ENCODE peak calls at places on chromosomes 16 and 17, in eight cellular contexts. One of them, this sample, is unnamed.
A peak's percentile ranks its signal among the peaks of the same experiment; 100 is the strongest.

GRCh38 chr17:1511756-1512321 is 4.6 kb downstream of the INPP5K start:
- DNase-seq in gastrocnemius medialis: no peak
- DNase-seq in stomach: peak; percentile 60
- DNase-seq in hepatocyte: no peak
- DNase-seq in upper lobe of right lung: no peak
- DNase-seq in fibroblast of lung: no peak
- DNase-seq in AG04450: no peak
- DNase-seq in mesenchymal stem cell: no peak
- DNase-seq in this sample: peak; percentile 75

GRCh38 chr16:85417156-85417860 is 195.8 kb upstream of the GSE1 start:
- DNase-seq in gastrocnemius medialis: peak; percentile 10
- DNase-seq in stomach: no peak
- DNase-seq in hepatocyte: no peak
- DNase-seq in upper lobe of right lung: peak; percentile 44
- DNase-seq in fibroblast of lung: no peak
- DNase-seq in AG04450: no peak
- DNase-seq in mesenchymal stem cell: no peak
- DNase-seq in this sample: no peak

GRCh38 chr16:4499196-4499555 is 23.0 kb downstream of the HMOX2 start:
- DNase-seq in gastrocnemius medialis: no peak
- DNase-seq in stomach: no peak
- DNase-seq in hepatocyte: no peak
- DNase-seq in upper lobe of right lung: no peak
- DNase-seq in fibroblast of lung: no peak
- DNase-seq in AG04450: no peak
- DNase-seq in mesenchymal stem cell: no peak
- DNase-seq in this sample: no peak

GRCh38 chr16:74865922-74866598 is 91.4 kb upstream of the FA2H start:
- DNase-seq in gastrocnemius medialis: no peak
- DNase-seq in stomach: no peak
- DNase-seq in hepatocyte: no peak
- DNase-seq in upper lobe of right lung: no peak
- DNase-seq in fibroblast of lung: peak; percentile 86
- DNase-seq in AG04450: no peak
- DNase-seq in mesenchymal stem cell: no peak
- DNase-seq in this sample: no peak

GRCh38 chr17:27244481-27245223 is 49.3 kb upstream of the WSB1 start:
- DNase-seq in gastrocnemius medialis: peak; percentile 80
- DNase-seq in stomach: no peak
- DNase-seq in hepatocyte: peak; percentile 70
- DNase-seq in upper lobe of right lung: peak; percentile 85
- DNase-seq in fibroblast of lung: peak; percentile 88
- DNase-seq in AG04450: peak; percentile 87
- DNase-seq in mesenchymal stem cell: peak; percentile 96
- DNase-seq in this sample: peak; percentile 46

GRCh38 chr16:71367243-71367976 is 8.9 kb downstream of the CALB2 start:
- DNase-seq in gastrocnemius medialis: no peak
- DNase-seq in stomach: peak; percentile 28
- DNase-seq in hepatocyte: peak; percentile 69
- DNase-seq in upper lobe of right lung: peak; percentile 68
- DNase-seq in fibroblast of lung: peak; percentile 25
- DNase-seq in AG04450: no peak
- DNase-seq in mesenchymal stem cell: peak; percentile 46
- DNase-seq in this sample: peak; percentile 54

GRCh38 chr17:29197516-29198272 is 17.5 kb upstream of the MYO18A start:
- DNase-seq in gastrocnemius medialis: no peak
- DNase-seq in stomach: no peak
- DNase-seq in hepatocyte: no peak
- DNase-seq in upper lobe of right lung: no peak
- DNase-seq in fibroblast of lung: no peak
- DNase-seq in AG04450: no peak
- DNase-seq in mesenchymal stem cell: no peak
- DNase-seq in this sample: no peak

GRCh38 chr16:11666108-11667055 is 1.9 kb upstream of the SNN start:
- DNase-seq in gastrocnemius medialis: no peak
- DNase-seq in stomach: no peak
- DNase-seq in hepatocyte: no peak
- DNase-seq in upper lobe of right lung: no peak
- DNase-seq in fibroblast of lung: no peak
- DNase-seq in AG04450: no peak
- DNase-seq in mesenchymal stem cell: no peak
- DNase-seq in this sample: no peak

GRCh38 chr17:61481421-61481820 is 29.2 kb downstream of the TBX4 start:
- DNase-seq in gastrocnemius medialis: no peak
- DNase-seq in stomach: no peak
- DNase-seq in hepatocyte: no peak
- DNase-seq in upper lobe of right lung: no peak
- DNase-seq in fibroblast of lung: no peak
- DNase-seq in AG04450: no peak
- DNase-seq in mesenchymal stem cell: no peak
- DNase-seq in this sample: no peak

GRCh38 chr17:57940653-57941329 is 14.4 kb downstream of the CUEDC1 start:
- DNase-seq in gastrocnemius medialis: peak; percentile 81
- DNase-seq in stomach: no peak
- DNase-seq in hepatocyte: no peak
- DNase-seq in upper lobe of right lung: no peak
- DNase-seq in fibroblast of lung: no peak
- DNase-seq in AG04450: no peak
- DNase-seq in mesenchymal stem cell: no peak
- DNase-seq in this sample: no peak

GRCh38 chr17:31843382-31843780 is 15.7 kb downstream of the COPRS start:
- DNase-seq in gastrocnemius medialis: no peak
- DNase-seq in stomach: no peak
- DNase-seq in hepatocyte: no peak
- DNase-seq in upper lobe of right lung: no peak
- DNase-seq in fibroblast of lung: peak; percentile 39
- DNase-seq in AG04450: no peak
- DNase-seq in mesenchymal stem cell: no peak
- DNase-seq in this sample: no peak

GRCh38 chr17:74779948-74780400 is 3.8 kb upstream of the NAT9 start:
- DNase-seq in gastrocnemius medialis: peak; percentile 49
- DNase-seq in stomach: peak; percentile 35
- DNase-seq in hepatocyte: no peak
- DNase-seq in upper lobe of right lung: peak; percentile 83
- DNase-seq in fibroblast of lung: no peak
- DNase-seq in AG04450: no peak
- DNase-seq in mesenchymal stem cell: no peak
- DNase-seq in this sample: no peak

GRCh38 chr16:86517652-86518258 is 7.4 kb downstream of the FOXF1 start:
- DNase-seq in gastrocnemius medialis: peak; percentile 36
- DNase-seq in stomach: peak; percentile 46
- DNase-seq in hepatocyte: peak; percentile 82
- DNase-seq in upper lobe of right lung: no peak
- DNase-seq in fibroblast of lung: peak; percentile 69
- DNase-seq in AG04450: peak; percentile 70
- DNase-seq in mesenchymal stem cell: peak; percentile 88
- DNase-seq in this sample: peak; percentile 64

GRCh38 chr17:2758870-2759269 is 9.4 kb upstream of the CCDC92B start:
- DNase-seq in gastrocnemius medialis: no peak
- DNase-seq in stomach: no peak
- DNase-seq in hepatocyte: no peak
- DNase-seq in upper lobe of right lung: no peak
- DNase-seq in fibroblast of lung: no peak
- DNase-seq in AG04450: no peak
- DNase-seq in mesenchymal stem cell: no peak
- DNase-seq in this sample: no peak

GRCh38 chr16:3458278-3458851 is 14.9 kb downstream of the NAA60 start:
- DNase-seq in gastrocnemius medialis: peak; percentile 35
- DNase-seq in stomach: no peak
- DNase-seq in hepatocyte: peak; percentile 50
- DNase-seq in upper lobe of right lung: peak; percentile 75
- DNase-seq in fibroblast of lung: peak; percentile 60
- DNase-seq in AG04450: no peak
- DNase-seq in mesenchymal stem cell: peak; percentile 58
- DNase-seq in this sample: peak; percentile 46

GRCh38 chr16:24846548-24847357 is 990 bp downstream of the SLC5A11 start:
- DNase-seq in gastrocnemius medialis: no peak
- DNase-seq in stomach: no peak
- DNase-seq in hepatocyte: peak; percentile 33
- DNase-seq in upper lobe of right lung: no peak
- DNase-seq in fibroblast of lung: no peak
- DNase-seq in AG04450: no peak
- DNase-seq in mesenchymal stem cell: no peak
- DNase-seq in this sample: no peak

GRCh38 chr17:38705803-38706624 is 941 bp downstream of the MLLT6 start:
- DNase-seq in gastrocnemius medialis: peak; percentile 59
- DNase-seq in stomach: peak; percentile 46
- DNase-seq in hepatocyte: peak; percentile 50
- DNase-seq in upper lobe of right lung: peak; percentile 76
- DNase-seq in fibroblast of lung: no peak
- DNase-seq in AG04450: no peak
- DNase-seq in mesenchymal stem cell: peak; percentile 36
- DNase-seq in this sample: peak; percentile 75

GRCh38 chr16:85394511-85395206 is 218.5 kb upstream of the GSE1 start:
- DNase-seq in gastrocnemius medialis: no peak
- DNase-seq in stomach: no peak
- DNase-seq in hepatocyte: no peak
- DNase-seq in upper lobe of right lung: peak; percentile 48
- DNase-seq in fibroblast of lung: no peak
- DNase-seq in AG04450: no peak
- DNase-seq in mesenchymal stem cell: no peak
- DNase-seq in this sample: peak; percentile 19

GRCh38 chr17:66190738-66191606 is 961 bp downstream of the CEP112 start:
- DNase-seq in gastrocnemius medialis: no peak
- DNase-seq in stomach: no peak
- DNase-seq in hepatocyte: peak; percentile 12
- DNase-seq in upper lobe of right lung: no peak
- DNase-seq in fibroblast of lung: peak; percentile 84
- DNase-seq in AG04450: no peak
- DNase-seq in mesenchymal stem cell: peak; percentile 49
- DNase-seq in this sample: peak; percentile 23

GRCh38 chr16:56199164-56199563 is 7.9 kb downstream of the GNAO1 start:
- DNase-seq in gastrocnemius medialis: no peak
- DNase-seq in stomach: no peak
- DNase-seq in hepatocyte: no peak
- DNase-seq in upper lobe of right lung: no peak
- DNase-seq in fibroblast of lung: no peak
- DNase-seq in AG04450: no peak
- DNase-seq in mesenchymal stem cell: no peak
- DNase-seq in this sample: no peak

GRCh38 chr17:1494203-1494602 is 1.7 kb upstream of the MYO1C start:
- DNase-seq in gastrocnemius medialis: no peak
- DNase-seq in stomach: no peak
- DNase-seq in hepatocyte: no peak
- DNase-seq in upper lobe of right lung: no peak
- DNase-seq in fibroblast of lung: no peak
- DNase-seq in AG04450: no peak
- DNase-seq in mesenchymal stem cell: no peak
- DNase-seq in this sample: no peak

GRCh38 chr16:35311475-35311874 is 1852.1 kb downstream of the TP53TG3F start:
- DNase-seq in gastrocnemius medialis: no peak
- DNase-seq in stomach: no peak
- DNase-seq in hepatocyte: no peak
- DNase-seq in upper lobe of right lung: no peak
- DNase-seq in fibroblast of lung: no peak
- DNase-seq in AG04450: no peak
- DNase-seq in mesenchymal stem cell: no peak
- DNase-seq in this sample: no peak

GRCh38 chr16:35310999-35311398 is 1851.6 kb downstream of the TP53TG3F start:
- DNase-seq in gastrocnemius medialis: no peak
- DNase-seq in stomach: no peak
- DNase-seq in hepatocyte: no peak
- DNase-seq in upper lobe of right lung: no peak
- DNase-seq in fibroblast of lung: no peak
- DNase-seq in AG04450: no peak
- DNase-seq in mesenchymal stem cell: no peak
- DNase-seq in this sample: no peak

GRCh38 chr16:35308674-35309073 is 1849.3 kb downstream of the TP53TG3F start:
- DNase-seq in gastrocnemius medialis: no peak
- DNase-seq in stomach: no peak
- DNase-seq in hepatocyte: no peak
- DNase-seq in upper lobe of right lung: no peak
- DNase-seq in fibroblast of lung: no peak
- DNase-seq in AG04450: no peak
- DNase-seq in mesenchymal stem cell: no peak
- DNase-seq in this sample: no peak

GRCh38 chr16:35319536-35320192 is 1860.3 kb downstream of the TP53TG3F start:
- DNase-seq in gastrocnemius medialis: no peak
- DNase-seq in stomach: no peak
- DNase-seq in hepatocyte: no peak
- DNase-seq in upper lobe of right lung: no peak
- DNase-seq in fibroblast of lung: no peak
- DNase-seq in AG04450: no peak
- DNase-seq in mesenchymal stem cell: no peak
- DNase-seq in this sample: no peak

GRCh38 chr16:35314298-35314697 is 1854.9 kb downstream of the TP53TG3F start:
- DNase-seq in gastrocnemius medialis: no peak
- DNase-seq in stomach: no peak
- DNase-seq in hepatocyte: no peak
- DNase-seq in upper lobe of right lung: no peak
- DNase-seq in fibroblast of lung: no peak
- DNase-seq in AG04450: no peak
- DNase-seq in mesenchymal stem cell: no peak
- DNase-seq in this sample: no peak
- H3K9me3 ChIP-seq in gastrocnemius medialis: no peaks in the 10 kb centered on the region
- H3K9me3 ChIP-seq in stomach: peaks cover 32% of the 10 kb centered on the region
- H3K9me3 ChIP-seq in hepatocyte: no peaks in the 10 kb centered on the region
- H3K9me3 ChIP-seq in upper lobe of right lung: no peaks in the 10 kb centered on the region
- H3K9me3 ChIP-seq in fibroblast of lung: no peaks in the 10 kb centered on the region
- H3K9me3 ChIP-seq in AG04450: peaks cover 54% of the 10 kb centered on the region
- H3K9me3 ChIP-seq in mesenchymal stem cell: no peaks in the 10 kb centered on the region
- H3K9me3 ChIP-seq in this sample: peaks cover 4% of the 10 kb centered on the region

GRCh38 chr17:69728816-69729215 is 314.3 kb downstream of the MAP2K6 start:
- DNase-seq in gastrocnemius medialis: no peak
- DNase-seq in stomach: no peak
- DNase-seq in hepatocyte: no peak
- DNase-seq in upper lobe of right lung: no peak
- DNase-seq in fibroblast of lung: no peak
- DNase-seq in AG04450: no peak
- DNase-seq in mesenchymal stem cell: no peak
- DNase-seq in this sample: no peak
- H3K27ac ChIP-seq in gastrocnemius medialis: no peak overlapping the region
- H3K27ac ChIP-seq in stomach: no peak overlapping the region
- H3K27ac ChIP-seq in hepatocyte: no peak overlapping the region
- H3K27ac ChIP-seq in upper lobe of right lung: no peak overlapping the region
- H3K27ac ChIP-seq in fibroblast of lung: no peak overlapping the region
- H3K27ac ChIP-seq in AG04450: no peak overlapping the region
- H3K27ac ChIP-seq in mesenchymal stem cell: no peak overlapping the region
- H3K27ac ChIP-seq in this sample: no peak overlapping the region

GRCh38 chr17:78101112-78101511 is 27.4 kb downstream of the TMC6 start:
- DNase-seq in gastrocnemius medialis: no peak
- DNase-seq in stomach: no peak
- DNase-seq in hepatocyte: no peak
- DNase-seq in upper lobe of right lung: no peak
- DNase-seq in fibroblast of lung: no peak
- DNase-seq in AG04450: no peak
- DNase-seq in mesenchymal stem cell: no peak
- DNase-seq in this sample: no peak
- H3K9me3 ChIP-seq in gastrocnemius medialis: no peaks in the 10 kb centered on the region
- H3K9me3 ChIP-seq in stomach: no peaks in the 10 kb centered on the region
- H3K9me3 ChIP-seq in hepatocyte: no peaks in the 10 kb centered on the region
- H3K9me3 ChIP-seq in upper lobe of right lung: no peaks in the 10 kb centered on the region
- H3K9me3 ChIP-seq in fibroblast of lung: no peaks in the 10 kb centered on the region
- H3K9me3 ChIP-seq in AG04450: peaks cover 8% of the 10 kb centered on the region
- H3K9me3 ChIP-seq in mesenchymal stem cell: no peaks in the 10 kb centered on the region
- H3K9me3 ChIP-seq in this sample: no peaks in the 10 kb centered on the region

DNA sequence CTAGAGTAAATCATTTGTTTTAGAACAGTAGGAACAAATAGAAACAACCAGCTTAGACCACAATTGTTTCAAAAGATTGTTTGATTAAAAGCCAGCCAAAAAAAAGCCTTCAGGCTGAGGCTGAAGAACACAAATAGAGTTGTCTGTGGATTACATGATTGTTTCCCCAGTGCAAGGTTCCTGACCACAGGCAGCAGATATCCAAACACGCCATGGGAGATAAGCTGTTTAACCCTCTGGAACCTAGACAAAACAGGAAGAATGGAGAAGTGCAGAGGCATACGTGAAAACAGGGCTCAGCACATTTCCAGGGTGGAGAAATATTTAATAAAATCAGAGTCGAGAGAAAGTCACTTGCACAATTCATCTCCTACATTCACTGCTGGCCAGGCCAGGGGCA is 21.0 kb downstream of the ATPAF2 start:
- DNase-seq in gastrocnemius medialis: no peak
- DNase-seq in stomach: peak; percentile 35
- DNase-seq in hepatocyte: no peak
- DNase-seq in upper lobe of right lung: no peak
- DNase-seq in fibroblast of lung: peak; percentile 71
- DNase-seq in AG04450: no peak
- DNase-seq in mesenchymal stem cell: peak; percentile 13
- DNase-seq in this sample: no peak
- H3K27ac ChIP-seq in gastrocnemius medialis: no peak overlapping the region
- H3K27ac ChIP-seq in stomach: peak overlapping the region; percentile 39
- H3K27ac ChIP-seq in hepatocyte: peak overlapping the region; percentile 50
- H3K27ac ChIP-seq in upper lobe of right lung: no peak overlapping the region
- H3K27ac ChIP-seq in fibroblast of lung: no peak overlapping the region
- H3K27ac ChIP-seq in AG04450: no peak overlapping the region
- H3K27ac ChIP-seq in mesenchymal stem cell: no peak overlapping the region
- H3K27ac ChIP-seq in this sample: no peak overlapping the region